ENCODE peak calls at places on chromosomes 16 and 17, in five cellular contexts. X is kidney, Y is MM.1S, U is colonic mucosa, S is PC-3. T is an unnamed sample.

GRCh38 chr17:79417589-79417988 is 193.3 kb downstream of the RBFOX3 start:
- DNase-seq in X (no peak), U (no peak), Y (no peak), S (no peak), T (no peak)

GRCh38 chr17:57399690-57400089 is 143.4 kb downstream of the MSI2 start:
- DNase-seq in U (no peak), Y (no peak), S (no peak), X (no peak), T (no peak)

GRCh38 chr17:33292981-33293867 is at the start of gene ASIC2:
- DNase-seq in Y (no peak), U (peak; percentile 65), S (peak; percentile 28), X (peak; percentile 79), T (peak; percentile 57)

GRCh38 chr16:85718153-85718477 is 29.4 kb upstream of the GINS2 start:
- DNase-seq in U (no peak), S (no peak), X (no peak), Y (no peak), T (no peak)

GRCh38 chr17:73787036-73787720 is 142.9 kb upstream of the SDK2 start:
- DNase-seq in X (no peak), S (no peak), Y (no peak), U (no peak), T (no peak)

GRCh38 chr16:54657058-54657708 is 273.5 kb upstream of the IRX5 start:
- DNase-seq in Y (no peak), U (no peak), S (peak; percentile 31), X (no peak), T (no peak)

GRCh38 chr16:22123146-22123545 is 30.8 kb downstream of the VWA3A start:
- DNase-seq in X (no peak), U (no peak), Y (no peak), S (no peak), T (no peak)

GRCh38 chr17:36149296-36149820 is 27.1 kb downstream of the TBC1D3B start:
- DNase-seq in Y (no peak), X (no peak), S (no peak), U (no peak), T (peak; percentile 23)

GRCh38 chr17:42286411-42287295 is 1.6 kb upstream of the STAT5A start:
- DNase-seq in X (peak; percentile 53), S (no peak), Y (no peak), U (peak; percentile 42), T (no peak)

GRCh38 chr16:53598513-53599266 is 95.7 kb upstream of the AKTIP start:
- DNase-seq in S (no peak), Y (no peak), X (no peak), U (no peak), T (no peak)

GRCh38 chr17:42118545-42118944 is 2.6 kb downstream of the KAT2A start:
- DNase-seq in U (no peak), Y (peak; percentile 41), S (no peak), X (no peak), T (no peak)

GRCh38 chr16:4846503-4846900 is 586 bp downstream of the GLYR1 start:
- DNase-seq in Y (peak; percentile 60), S (peak; percentile 18), X (peak; percentile 91), U (peak; percentile 79), T (peak; percentile 57)

GRCh38 chr17:18859256-18859655 is 1.3 kb downstream of the PRPSAP2 start:
- DNase-seq in U (no peak), X (no peak), S (peak; percentile 28), Y (no peak), T (peak; percentile 79)

GRCh38 chr17:78378225-78379133 is at the start of gene PGS1:
- DNase-seq in Y (peak; percentile 80), X (peak; percentile 95), S (peak; percentile 78), U (peak; percentile 87), T (peak; percentile 57)

GRCh38 chr17:44383363-44383762 is 6.1 kb downstream of the ITGA2B start:
- DNase-seq in S (no peak), X (peak; percentile 67), U (no peak), Y (no peak), T (no peak)

GRCh38 chr17:44383861-44384260 is 5.6 kb downstream of the ITGA2B start:
- DNase-seq in Y (no peak), S (no peak), X (peak; percentile 51), U (no peak), T (no peak)

GRCh38 chr17:44385287-44386181 is 3.9 kb downstream of the ITGA2B start:
- DNase-seq in Y (peak; percentile 76), U (peak; percentile 87), X (peak; percentile 94), S (peak; percentile 87), T (peak; percentile 72)

GRCh38 chr17:44384823-44385286 is 4.6 kb downstream of the ITGA2B start:
- DNase-seq in X (peak; percentile 71), S (no peak), Y (no peak), U (no peak), T (no peak)

GRCh38 chr17:44384281-44384822 is 5.1 kb downstream of the ITGA2B start:
- DNase-seq in S (no peak), Y (no peak), X (peak; percentile 60), U (no peak), T (no peak)
- H3K9ac ChIP-seq in S (no peak overlapping the region), Y (no peak overlapping the region), X (no peak overlapping the region), U (peak overlapping the region; percentile 12), T (peak overlapping the region; percentile 40)

DNA sequence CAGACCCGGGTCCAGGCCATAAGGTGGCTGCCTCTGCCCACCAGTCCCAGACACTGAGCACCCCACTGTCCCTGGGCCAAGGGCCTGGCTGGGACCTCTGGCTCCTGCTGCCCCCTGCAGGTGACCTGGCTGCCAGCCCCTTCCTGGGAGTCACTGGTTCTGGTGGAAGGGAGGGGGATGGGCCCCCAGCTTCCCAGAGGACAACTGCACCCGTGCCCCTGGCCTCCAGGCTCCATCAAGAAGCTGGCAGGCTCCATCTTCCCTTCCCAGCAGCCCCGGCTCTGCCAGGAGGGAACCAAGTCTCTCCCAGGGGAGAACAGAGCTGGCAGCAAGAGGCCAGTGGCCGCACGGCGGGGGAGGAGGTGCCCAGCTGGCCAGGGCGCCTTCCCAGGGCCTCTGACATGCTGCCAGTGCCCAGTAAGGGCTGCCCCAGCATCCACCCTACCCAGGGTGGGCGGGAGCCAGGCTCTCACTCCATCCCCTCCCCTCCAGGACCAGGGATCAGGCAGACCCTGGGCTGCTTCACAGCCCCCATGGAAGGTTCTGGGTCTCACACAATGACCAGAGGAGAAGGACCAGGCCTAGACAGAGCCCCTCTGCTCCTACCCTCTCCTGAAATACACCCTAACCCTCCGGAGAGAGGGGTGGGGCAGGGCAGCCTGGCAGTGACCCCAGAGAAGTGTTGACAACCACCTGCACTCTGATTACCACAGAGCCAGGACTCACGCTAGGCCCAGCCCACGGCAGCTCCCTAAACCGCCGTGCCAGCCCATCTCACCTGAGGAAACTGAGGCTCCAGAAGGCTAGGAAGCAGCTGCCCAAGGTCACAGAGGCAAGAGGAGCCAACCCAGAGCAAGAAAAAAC is 3.6 kb downstream of the CLUH start:
- DNase-seq in X (peak; percentile 76), S (no peak), Y (no peak), U (no peak), T (no peak)
- H3K9ac ChIP-seq in X (peak overlapping the region; percentile 51), S (no peak overlapping the region), Y (no peak overlapping the region), U (peak overlapping the region; percentile 36), T (no peak overlapping the region)

GRCh38 chr17:48484256-48484655 is 46.6 kb downstream of the HOXB1 start:
- DNase-seq in X (no peak), Y (no peak), U (no peak), S (peak; percentile 66), T (no peak)
- H3K9ac ChIP-seq in X (no peak overlapping the region), Y (peak overlapping the region; percentile 20), U (no peak overlapping the region), S (peak overlapping the region; percentile 71), T (no peak overlapping the region)

GRCh38 chr16:77820340-77820739 is 32.0 kb downstream of the VAT1L start:
- DNase-seq in X (no peak), U (no peak), Y (no peak), S (no peak), T (no peak)
- H3K9ac ChIP-seq in X (no peak overlapping the region), U (no peak overlapping the region), Y (no peak overlapping the region), S (no peak overlapping the region), T (no peak overlapping the region)